ENCODE peak calls at places on chromosomes 6 and 20, in five cellular contexts. One of them, this sample, is unnamed.

GRCh38 chr6:16769131-16769985 is 8.1 kb upstream of the ATXN1 start:
- DNase-seq in IMR-90: peak
- DNase-seq in astrocyte: peak
- DNase-seq in hepatocyte: peak
- DNase-seq in endothelial cell of umbilical vein: peak
- DNase-seq in this sample: peak

GRCh38 chr6:40997256-40997957 is 41.6 kb downstream of the UNC5CL start:
- DNase-seq in endothelial cell of umbilical vein: peak
- DNase-seq in astrocyte: peak
- DNase-seq in hepatocyte: peak
- DNase-seq in IMR-90: peak
- DNase-seq in this sample: no peak

GRCh38 chr6:156359912-156360311 is 417.3 kb upstream of the ARID1B start:
- DNase-seq in IMR-90: no peak
- DNase-seq in endothelial cell of umbilical vein: no peak
- DNase-seq in hepatocyte: no peak
- DNase-seq in astrocyte: no peak
- DNase-seq in this sample: no peak

GRCh38 chr20:62472343-62473199 is 3.2 kb downstream of the GATA5 start:
- DNase-seq in astrocyte: no peak
- DNase-seq in IMR-90: no peak
- DNase-seq in hepatocyte: no peak
- DNase-seq in endothelial cell of umbilical vein: no peak
- DNase-seq in this sample: peak

GRCh38 chr20:21607971-21608735 is 94.3 kb upstream of the NKX2-2 start:
- DNase-seq in endothelial cell of umbilical vein: no peak
- DNase-seq in astrocyte: no peak
- DNase-seq in IMR-90: no peak
- DNase-seq in hepatocyte: no peak
- DNase-seq in this sample: no peak

GRCh38 chr20:36017034-36017951 is 48.9 kb downstream of the CNBD2 start:
- DNase-seq in hepatocyte: peak
- DNase-seq in endothelial cell of umbilical vein: peak
- DNase-seq in astrocyte: peak
- DNase-seq in IMR-90: peak
- DNase-seq in this sample: no peak

GRCh38 chr20:34512955-34513419 is 3.2 kb upstream of the DYNLRB1 start:
- DNase-seq in hepatocyte: no peak
- DNase-seq in astrocyte: no peak
- DNase-seq in IMR-90: no peak
- DNase-seq in endothelial cell of umbilical vein: no peak
- DNase-seq in this sample: no peak

GRCh38 chr20:23363257-23363649 is 1.3 kb downstream of the GZF1 start:
- DNase-seq in hepatocyte: no peak
- DNase-seq in IMR-90: no peak
- DNase-seq in endothelial cell of umbilical vein: no peak
- DNase-seq in astrocyte: no peak
- DNase-seq in this sample: peak

GRCh38 chr20:57698867-57699275 is 10.9 kb downstream of the PMEPA1 start:
- DNase-seq in endothelial cell of umbilical vein: no peak
- DNase-seq in hepatocyte: no peak
- DNase-seq in astrocyte: peak
- DNase-seq in IMR-90: no peak
- DNase-seq in this sample: peak

GRCh38 chr20:15642676-15643075 is 930.6 kb downstream of the KIF16B start:
- DNase-seq in IMR-90: peak
- DNase-seq in hepatocyte: no peak
- DNase-seq in endothelial cell of umbilical vein: peak
- DNase-seq in astrocyte: no peak
- DNase-seq in this sample: no peak

GRCh38 chr6:9463311-9463710 is 951.6 kb downstream of the TFAP2A start:
- DNase-seq in IMR-90: no peak
- DNase-seq in hepatocyte: no peak
- DNase-seq in endothelial cell of umbilical vein: no peak
- DNase-seq in astrocyte: no peak
- DNase-seq in this sample: no peak

GRCh38 chr6:129683606-129684322 is 26.2 kb downstream of the ARHGAP18 start:
- DNase-seq in astrocyte: peak
- DNase-seq in IMR-90: peak
- DNase-seq in endothelial cell of umbilical vein: peak
- DNase-seq in hepatocyte: peak
- DNase-seq in this sample: peak

GRCh38 chr6:1576166-1576565 is 33.5 kb upstream of the FOXC1 start:
- DNase-seq in astrocyte: no peak
- DNase-seq in endothelial cell of umbilical vein: no peak
- DNase-seq in hepatocyte: no peak
- DNase-seq in IMR-90: no peak
- DNase-seq in this sample: peak

GRCh38 chr6:1574083-1574761 is 35.5 kb upstream of the FOXC1 start:
- DNase-seq in IMR-90: no peak
- DNase-seq in astrocyte: no peak
- DNase-seq in hepatocyte: no peak
- DNase-seq in endothelial cell of umbilical vein: no peak
- DNase-seq in this sample: no peak

GRCh38 chr6:1575213-1576041 is 34.3 kb upstream of the FOXC1 start:
- DNase-seq in astrocyte: peak
- DNase-seq in IMR-90: peak
- DNase-seq in endothelial cell of umbilical vein: no peak
- DNase-seq in hepatocyte: no peak
- DNase-seq in this sample: peak

GRCh38 chr6:1576711-1577110 is 33.0 kb upstream of the FOXC1 start:
- DNase-seq in IMR-90: no peak
- DNase-seq in hepatocyte: no peak
- DNase-seq in endothelial cell of umbilical vein: no peak
- DNase-seq in astrocyte: no peak
- DNase-seq in this sample: no peak

GRCh38 chr6:1574895-1575212 is 34.9 kb upstream of the FOXC1 start:
- DNase-seq in astrocyte: no peak
- DNase-seq in hepatocyte: no peak
- DNase-seq in IMR-90: no peak
- DNase-seq in endothelial cell of umbilical vein: no peak
- DNase-seq in this sample: no peak
- H3K4me2 ChIP-seq in astrocyte: peak
- H3K4me2 ChIP-seq in hepatocyte: peak
- H3K4me2 ChIP-seq in IMR-90: no peak
- H3K4me2 ChIP-seq in endothelial cell of umbilical vein: no peak
- H3K4me2 ChIP-seq in this sample: peak

DNA sequence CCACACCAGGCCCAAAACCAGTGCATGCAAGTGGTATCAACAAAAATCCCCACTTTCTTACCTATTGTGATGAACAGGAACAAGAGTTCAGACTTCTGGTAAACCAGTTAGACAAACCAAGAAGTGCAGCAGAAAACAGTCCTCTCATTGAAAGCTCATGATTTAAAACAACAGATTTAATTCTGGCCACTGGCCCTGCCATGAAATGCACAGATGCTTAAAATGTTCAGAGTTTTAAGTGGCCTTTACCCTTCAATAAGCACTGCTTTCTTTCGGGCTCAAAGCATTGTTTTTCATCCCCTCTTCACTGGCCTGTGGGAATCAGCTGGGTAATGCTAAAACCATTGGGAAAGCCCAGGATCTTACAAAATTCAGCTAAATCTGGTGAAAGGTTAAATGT is 102.4 kb upstream of the ISM1 start:
- DNase-seq in endothelial cell of umbilical vein: no peak
- DNase-seq in IMR-90: no peak
- DNase-seq in astrocyte: no peak
- DNase-seq in hepatocyte: no peak
- DNase-seq in this sample: no peak
- H3K27ac ChIP-seq in endothelial cell of umbilical vein: no peak
- H3K27ac ChIP-seq in IMR-90: no peak
- H3K27ac ChIP-seq in astrocyte: no peak
- H3K27ac ChIP-seq in hepatocyte: no peak
- H3K27ac ChIP-seq in this sample: no peak

DNA sequence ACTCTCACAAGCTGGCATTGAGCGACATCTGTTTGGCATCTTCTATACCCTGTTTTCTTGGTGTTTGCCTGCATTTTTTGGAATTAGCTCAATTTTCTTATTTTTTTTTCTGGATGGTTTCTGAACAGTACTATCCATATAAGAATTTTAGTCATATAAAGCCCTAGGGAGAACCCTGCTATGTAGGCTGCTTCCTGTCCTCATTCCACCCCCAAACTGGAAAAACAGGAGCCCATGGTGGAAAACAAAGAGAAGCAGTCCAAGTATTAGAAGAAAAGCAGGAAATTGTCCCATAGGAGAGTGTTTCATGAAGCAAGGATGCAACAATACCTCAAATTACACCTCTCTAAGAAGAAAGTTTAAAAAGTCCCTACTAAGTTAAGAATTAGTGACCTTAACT is 737.2 kb downstream of the DHX35 start:
- DNase-seq in endothelial cell of umbilical vein: no peak
- DNase-seq in IMR-90: no peak
- DNase-seq in hepatocyte: no peak
- DNase-seq in astrocyte: no peak
- DNase-seq in this sample: no peak
- H2AFZ ChIP-seq in endothelial cell of umbilical vein: no peak
- H2AFZ ChIP-seq in IMR-90: no peak
- H2AFZ ChIP-seq in hepatocyte: no peak
- H2AFZ ChIP-seq in astrocyte: no peak
- H2AFZ ChIP-seq in this sample: no peak

DNA sequence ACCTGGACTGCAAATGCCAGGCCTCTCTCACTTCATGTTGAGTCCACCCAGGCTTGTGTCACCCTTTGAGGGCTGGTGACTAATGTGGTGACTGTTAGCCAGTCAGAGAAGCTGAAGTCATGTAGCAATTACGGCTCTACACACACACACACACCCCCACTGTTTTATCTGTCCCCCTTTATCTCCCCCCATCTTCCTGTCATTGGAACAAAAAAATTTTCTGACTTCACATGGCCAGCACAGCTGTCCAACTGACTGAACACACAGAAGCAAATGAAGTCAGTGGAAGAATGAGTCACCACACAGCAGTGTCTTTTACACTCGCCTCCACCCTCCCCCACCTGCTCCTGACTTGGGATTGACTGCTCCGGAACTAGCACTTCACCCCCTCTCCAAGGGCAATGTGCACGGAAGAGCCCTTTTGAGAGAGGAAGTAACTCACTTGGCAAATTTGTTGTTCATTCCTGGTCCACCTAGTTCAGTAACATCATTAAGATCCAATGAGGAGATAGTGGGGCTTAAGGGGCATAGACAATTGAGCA is 198.0 kb downstream of the RNF144B start:
- DNase-seq in astrocyte: peak
- DNase-seq in IMR-90: peak
- DNase-seq in endothelial cell of umbilical vein: peak
- DNase-seq in hepatocyte: peak
- DNase-seq in this sample: peak
- H3K4me2 ChIP-seq in astrocyte: peak
- H3K4me2 ChIP-seq in IMR-90: no peak
- H3K4me2 ChIP-seq in endothelial cell of umbilical vein: peak
- H3K4me2 ChIP-seq in hepatocyte: no peak
- H3K4me2 ChIP-seq in this sample: peak

DNA sequence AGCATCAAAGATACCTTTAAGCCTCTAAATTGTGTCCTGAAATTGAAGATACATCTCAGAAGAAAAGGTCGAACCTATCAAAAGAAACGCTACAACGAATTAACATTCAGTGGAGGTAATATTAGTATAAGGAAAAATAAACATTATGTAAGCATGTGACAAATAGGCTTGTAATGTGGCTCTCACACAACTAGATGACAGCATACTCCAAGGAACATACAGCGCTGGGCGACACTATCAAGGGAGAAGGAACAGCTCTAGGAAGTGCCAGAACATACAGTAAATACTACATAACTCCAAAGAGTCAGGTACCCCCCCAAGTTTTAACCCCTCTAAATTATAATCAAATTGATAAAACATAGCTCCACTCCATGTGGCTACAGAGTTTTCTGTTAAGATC is 103.5 kb downstream of the LAMP5 start:
- DNase-seq in astrocyte: peak
- DNase-seq in endothelial cell of umbilical vein: no peak
- DNase-seq in hepatocyte: peak
- DNase-seq in IMR-90: peak
- DNase-seq in this sample: peak
- H3K27ac ChIP-seq in astrocyte: no peak
- H3K27ac ChIP-seq in endothelial cell of umbilical vein: no peak
- H3K27ac ChIP-seq in hepatocyte: no peak
- H3K27ac ChIP-seq in IMR-90: no peak
- H3K27ac ChIP-seq in this sample: no peak

GRCh38 chr6:121055572-121056163 is 278.6 kb downstream of the TBC1D32 start:
- DNase-seq in endothelial cell of umbilical vein: peak
- DNase-seq in IMR-90: peak
- DNase-seq in astrocyte: peak
- DNase-seq in hepatocyte: peak
- DNase-seq in this sample: no peak
- H2AFZ ChIP-seq in endothelial cell of umbilical vein: no peak
- H2AFZ ChIP-seq in IMR-90: no peak
- H2AFZ ChIP-seq in astrocyte: no peak
- H2AFZ ChIP-seq in hepatocyte: no peak
- H2AFZ ChIP-seq in this sample: no peak

DNA sequence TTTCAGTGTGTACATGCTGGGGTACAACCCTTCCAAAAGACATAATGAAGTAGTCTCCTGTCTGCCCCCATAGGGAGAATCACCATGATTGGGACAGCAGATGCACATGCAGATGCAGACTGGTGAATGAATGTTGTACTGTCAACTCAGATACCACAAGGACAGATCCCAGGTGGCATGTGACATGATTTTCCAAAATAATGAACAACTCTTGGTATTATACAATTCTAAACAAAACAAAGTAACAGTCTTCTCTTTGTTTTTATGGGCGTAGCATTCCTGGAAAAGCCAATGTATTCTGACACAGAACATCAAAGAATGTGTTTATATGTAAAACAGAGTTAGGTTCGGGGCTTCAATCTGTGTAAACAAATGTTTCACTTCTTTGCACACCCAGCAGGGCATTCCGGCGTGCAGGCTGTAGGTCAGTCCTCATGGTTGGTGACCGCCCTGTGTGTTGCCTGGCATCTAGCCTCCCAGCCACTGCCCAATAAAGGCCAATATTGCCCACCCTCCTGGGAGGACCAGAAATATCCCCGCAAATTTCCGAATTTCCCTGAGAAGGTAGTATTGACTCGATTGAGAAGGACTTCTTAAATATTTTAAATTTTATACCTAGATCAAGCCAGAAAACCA is 127.7 kb downstream of the KLHL32 start:
- DNase-seq in hepatocyte: no peak
- DNase-seq in astrocyte: no peak
- DNase-seq in IMR-90: no peak
- DNase-seq in endothelial cell of umbilical vein: no peak
- DNase-seq in this sample: no peak
- H3K4me2 ChIP-seq in hepatocyte: no peak
- H3K4me2 ChIP-seq in astrocyte: no peak
- H3K4me2 ChIP-seq in IMR-90: no peak
- H3K4me2 ChIP-seq in endothelial cell of umbilical vein: no peak
- H3K4me2 ChIP-seq in this sample: no peak

DNA sequence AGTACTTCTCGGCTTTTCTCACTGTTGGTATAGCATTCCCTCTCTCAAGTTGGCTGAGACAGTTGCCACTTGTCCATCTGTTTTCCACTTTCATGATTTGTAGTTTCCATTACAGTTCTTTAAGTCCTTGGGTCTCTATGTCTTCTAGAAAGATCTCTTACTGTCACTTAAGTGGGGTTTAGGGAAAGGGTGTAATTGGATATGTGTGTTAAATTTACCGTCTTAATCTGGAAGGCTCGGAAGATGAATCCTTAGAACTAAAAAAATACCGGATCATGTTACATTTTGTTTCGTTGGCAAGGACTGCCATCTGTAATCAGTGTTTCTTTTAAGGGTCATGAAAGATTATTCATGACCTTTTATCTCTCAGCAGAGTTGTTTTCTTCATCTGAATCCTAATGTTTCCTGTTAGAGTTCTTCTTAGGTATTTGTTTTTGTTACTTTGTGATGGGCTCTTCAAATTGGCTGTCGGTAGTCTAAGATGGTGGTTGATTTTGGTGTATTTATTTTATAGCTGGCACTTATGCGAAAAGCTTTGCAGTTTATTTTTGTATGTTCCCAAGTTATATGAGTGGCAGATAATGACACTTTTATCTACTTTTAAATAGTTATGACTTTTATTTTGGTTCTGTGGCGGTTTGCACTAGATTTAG is 21.7 kb upstream of the BTBD3 start:
- DNase-seq in endothelial cell of umbilical vein: no peak
- DNase-seq in IMR-90: peak
- DNase-seq in hepatocyte: no peak
- DNase-seq in astrocyte: peak
- DNase-seq in this sample: peak
- H3K27ac ChIP-seq in endothelial cell of umbilical vein: no peak
- H3K27ac ChIP-seq in IMR-90: no peak
- H3K27ac ChIP-seq in hepatocyte: peak
- H3K27ac ChIP-seq in astrocyte: no peak
- H3K27ac ChIP-seq in this sample: no peak